ENCODE peak calls at places on chromosomes 1 and 21, in seven cellular contexts. V, H, N, Z, C, P and Y are unnamed samples.

GRCh38 chr1:89833183-89834077 is 12.6 kb downstream of the LRRC8D start:
- DNase-seq in Z (no peak), P (no peak), N (no peak), V (no peak), H (no peak), C (no peak), Y (no peak)

GRCh38 chr1:111887875-111888274 is 101.6 kb downstream of the KCND3 start:
- DNase-seq in P (no peak), V (no peak), H (no peak), Z (no peak), C (no peak), N (no peak), Y (no peak)

GRCh38 chr1:213956295-213956770 is 31.4 kb upstream of the PROX1 start:
- DNase-seq in H (no peak), Z (peak; percentile 32), C (no peak), P (no peak), N (no peak), V (no peak), Y (no peak)

GRCh38 chr1:94955767-94956632 is 29.1 kb upstream of the CNN3 start:
- DNase-seq in H (no peak), N (no peak), P (peak; percentile 53), C (no peak), V (peak; percentile 48), Z (peak; percentile 34), Y (no peak)

GRCh38 chr1:1013922-1014617 is 773 bp downstream of the ISG15 start:
- DNase-seq in H (no peak), N (no peak), C (no peak), Z (peak; percentile 24), P (no peak), V (no peak), Y (peak; percentile 60)

GRCh38 chr1:10631811-10632481 is 157.2 kb downstream of the PEX14 start:
- DNase-seq in V (no peak), C (no peak), N (peak; percentile 31), H (no peak), P (no peak), Z (no peak), Y (peak; percentile 2)

GRCh38 chr1:161220002-161220401 is 3.4 kb downstream of the APOA2 start:
- DNase-seq in Z (no peak), C (no peak), V (no peak), N (no peak), H (no peak), P (no peak), Y (no peak)

GRCh38 chr1:203629509-203630082 is 3.0 kb downstream of the ATP2B4 start:
- DNase-seq in H (peak; percentile 73), C (peak; percentile 51), Z (peak; percentile 84), N (peak; percentile 85), V (peak; percentile 73), P (peak; percentile 64), Y (peak; percentile 78)

GRCh38 chr1:231844986-231845502 is 218.5 kb downstream of the DISC1 start:
- DNase-seq in Z (no peak), C (no peak), N (no peak), P (peak; percentile 73), V (no peak), H (no peak), Y (no peak)

GRCh38 chr1:156172696-156173470 is 19.5 kb downstream of the SEMA4A start:
- DNase-seq in C (no peak), N (no peak), V (no peak), H (no peak), P (no peak), Z (no peak), Y (no peak)

GRCh38 chr1:99004270-99005141 is at the start of gene PLPPR5:
- DNase-seq in N (no peak), V (no peak), H (peak; percentile 55), P (peak; percentile 12), C (no peak), Z (peak; percentile 42), Y (peak; percentile 9)

GRCh38 chr1:109636201-109636952 is 16.7 kb downstream of the AMPD2 start:
- DNase-seq in V (no peak), P (no peak), Z (no peak), N (no peak), C (peak; percentile 28), H (peak; percentile 31), Y (no peak)

GRCh38 chr1:22280526-22280925 is 137.6 kb upstream of the WNT4 start:
- DNase-seq in N (no peak), V (no peak), Z (no peak), C (no peak), H (no peak), P (no peak), Y (no peak)

GRCh38 chr21:31273278-31273677 is 70.8 kb downstream of the TIAM1 start:
- DNase-seq in P (no peak), H (no peak), C (no peak), Z (no peak), N (no peak), V (no peak), Y (no peak)

GRCh38 chr1:218369688-218370511 is 24.8 kb downstream of the TGFB2 start:
- DNase-seq in H (no peak), Z (no peak), N (no peak), C (no peak), P (no peak), V (no peak), Y (no peak)

GRCh38 chr21:24955275-24955961 is 651.9 kb downstream of the MRPL39 start:
- DNase-seq in P (no peak), H (no peak), N (no peak), C (no peak), Z (no peak), V (no peak), Y (no peak)

GRCh38 chr1:116737855-116738318 is 16.3 kb upstream of the CD2 start:
- DNase-seq in Z (no peak), P (no peak), N (no peak), V (no peak), C (no peak), H (no peak), Y (no peak)

GRCh38 chr1:94865369-94865768 is 45.2 kb downstream of the SLC44A3 start:
- DNase-seq in P (peak; percentile 80), V (no peak), C (no peak), H (no peak), N (no peak), Z (no peak), Y (no peak)

GRCh38 chr1:239993333-239993732 is 98.3 kb upstream of the FMN2 start:
- DNase-seq in V (no peak), C (no peak), P (no peak), H (no peak), N (no peak), Z (no peak), Y (no peak)

GRCh38 chr1:242065813-242066212 is 66.9 kb upstream of the MAP1LC3C start:
- DNase-seq in C (no peak), P (no peak), N (no peak), Z (no peak), H (no peak), V (no peak), Y (no peak)

GRCh38 chr21:38831526-38832467 is 26.1 kb downstream of the ETS2 start:
- DNase-seq in C (peak; percentile 88), P (peak; percentile 18), V (peak; percentile 95), Z (peak; percentile 89), H (no peak), N (peak; percentile 66), Y (no peak)

GRCh38 chr1:24121406-24121805 is 9.5 kb upstream of the MYOM3 start:
- DNase-seq in P (no peak), H (no peak), C (no peak), V (no peak), N (peak; percentile 35), Z (no peak), Y (no peak)

GRCh38 chr1:69952691-69953090 is 252.7 kb downstream of the LRRC40 start:
- DNase-seq in Z (no peak), N (no peak), C (no peak), P (no peak), V (no peak), H (no peak), Y (no peak)

GRCh38 chr1:169113613-169114119 is 7.2 kb downstream of the ATP1B1 start:
- DNase-seq in N (no peak), C (no peak), P (peak; percentile 79), Z (no peak), H (no peak), V (no peak), Y (no peak)

GRCh38 chr21:46161180-46161799 is 5.9 kb upstream of the FTCD start:
- DNase-seq in H (peak; percentile 44), N (no peak), Z (no peak), C (no peak), V (peak; percentile 8), P (no peak), Y (peak; percentile 43)

GRCh38 chr1:218869276-218869675 is 304.4 kb upstream of the LYPLAL1 start:
- DNase-seq in C (no peak), H (no peak), V (no peak), P (no peak), N (no peak), Z (no peak), Y (no peak)

GRCh38 chr1:92944901-92945747 is 16.1 kb downstream of the DIPK1A start:
- DNase-seq in N (no peak), V (no peak), Z (no peak), C (no peak), P (no peak), H (no peak), Y (no peak)

DNA sequence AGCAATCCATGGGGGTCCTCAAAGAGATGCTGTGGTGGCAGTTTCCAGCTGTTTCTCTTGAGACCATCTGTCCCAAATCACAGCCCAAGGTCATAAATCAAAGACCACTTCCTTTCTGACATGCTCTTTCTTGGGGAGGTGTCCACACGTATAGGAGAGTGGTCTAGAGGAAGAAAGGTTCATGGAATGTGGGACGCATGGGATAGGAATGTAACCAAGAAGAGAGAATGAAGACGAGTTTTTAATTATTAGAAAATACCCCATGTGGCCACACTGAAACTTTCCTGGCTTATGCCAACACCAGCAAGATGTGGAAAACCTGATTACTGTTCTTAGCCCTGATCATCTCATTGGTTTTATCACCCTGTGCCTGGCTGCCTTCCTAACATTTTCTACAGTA is 124.2 kb upstream of the IFFO2 start:
- DNase-seq in P (no peak), V (no peak), Z (no peak), H (no peak), C (no peak), N (no peak), Y (no peak)
- H3K4me3 ChIP-seq in P (no peak overlapping the region), V (no peak overlapping the region), Z (no peak overlapping the region), H (no peak overlapping the region), C (no peak overlapping the region), N (peak overlapping the region; percentile 28), Y (no peak overlapping the region)

GRCh38 chr1:27379564-27380132 is 3.5 kb downstream of the CD164L2 start:
- DNase-seq in H (no peak), N (no peak), V (no peak), C (no peak), P (no peak), Z (no peak), Y (no peak)
- H3K27me3 ChIP-seq in H (no peaks in the 10 kb centered on the region), N (no peaks in the 10 kb centered on the region), V (no peaks in the 10 kb centered on the region), C (no peaks in the 10 kb centered on the region), P (no peaks in the 10 kb centered on the region), Z (no peaks in the 10 kb centered on the region), Y (no peaks in the 10 kb centered on the region)

DNA sequence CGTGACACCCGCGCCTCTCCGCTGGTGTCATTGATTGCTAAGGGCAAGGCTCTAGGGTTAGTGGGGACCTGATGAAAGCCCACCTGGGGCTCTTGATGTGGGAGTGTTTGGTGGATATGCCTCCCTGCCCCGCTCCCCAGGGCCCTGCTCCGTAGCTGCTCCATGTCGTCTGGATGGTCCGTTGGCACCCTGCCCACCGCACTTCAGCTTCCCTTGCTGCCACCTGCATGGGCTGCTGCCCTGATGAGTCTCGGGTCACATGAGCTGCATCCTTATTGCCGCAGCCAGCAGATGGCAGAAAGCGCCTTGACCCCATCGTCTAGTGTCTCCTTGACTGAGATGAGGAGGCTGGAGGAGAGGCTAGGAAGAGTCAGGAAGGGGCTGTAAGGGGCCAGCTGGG is 439.4 kb downstream of the CAMTA1 start:
- DNase-seq in H (peak; percentile 42), N (no peak), Z (no peak), V (no peak), P (no peak), C (no peak), Y (no peak)
- TF ChIP-seq CTCF in H (no peak), N (no peak), Z (no peak), V (no peak), P (no peak), C (no peak), Y (peak; percentile 36)

GRCh38 chr1:16372535-16373340 is 5.7 kb downstream of the SZRD1 start:
- DNase-seq in N (no peak), Z (no peak), P (no peak), H (no peak), V (no peak), C (no peak), Y (no peak)
- H3K4me3 ChIP-seq in N (no peak overlapping the region), Z (no peak overlapping the region), P (no peak overlapping the region), H (no peak overlapping the region), V (no peak overlapping the region), C (no peak overlapping the region), Y (no peak overlapping the region)